ENCODE peak calls at places on chromosomes 13 and 19, in nine cellular contexts. G, W, U, P, I, H, S, J and V are unnamed samples.

GRCh38 chr19:13149628-13150186 is 468 bp downstream of the STX10 start:
- DNase-seq in G (peak; percentile 43), W (peak; percentile 48), U (peak; percentile 61), P (peak; percentile 92), I (peak; percentile 73), H (peak; percentile 56), S (peak; percentile 61), J (no peak), V (peak; percentile 21)

GRCh38 chr13:95058680-95059079 is 242.6 kb downstream of the ABCC4 start:
- DNase-seq in G (no peak), W (no peak), U (no peak), P (peak; percentile 51), I (peak; percentile 68), H (no peak), S (no peak), J (no peak), V (no peak)

GRCh38 chr13:75587679-75588078 is 38.1 kb downstream of the UCHL3 start:
- DNase-seq in G (no peak), W (no peak), U (no peak), P (no peak), I (no peak), H (no peak), S (peak; percentile 32), J (peak; percentile 4), V (no peak)

GRCh38 chr19:44499962-44500949 is at the start of gene ZNF180:
- DNase-seq in G (peak; percentile 96), W (peak; percentile 90), U (peak; percentile 95), P (peak; percentile 96), I (peak; percentile 97), H (peak; percentile 96), S (peak; percentile 99), J (peak; percentile 90), V (peak; percentile 95)

GRCh38 chr19:16290692-16291091 is 33.9 kb upstream of the KLF2 start:
- DNase-seq in G (no peak), W (no peak), U (no peak), P (no peak), I (no peak), H (peak; percentile 63), S (no peak), J (no peak), V (no peak)

GRCh38 chr13:42660367-42660965 is 86.5 kb downstream of the TNFSF11 start:
- DNase-seq in G (no peak), W (peak; percentile 26), U (no peak), P (no peak), I (no peak), H (no peak), S (no peak), J (peak; percentile 27), V (no peak)

GRCh38 chr13:31773538-31773937 is 34.2 kb downstream of the RXFP2 start:
- DNase-seq in G (no peak), W (no peak), U (no peak), P (no peak), I (no peak), H (no peak), S (no peak), J (peak; percentile 91), V (no peak)

GRCh38 chr13:47249296-47249695 is 352.4 kb upstream of the HTR2A start:
- DNase-seq in G (no peak), W (peak; percentile 54), U (no peak), P (no peak), I (no peak), H (no peak), S (no peak), J (peak; percentile 7), V (no peak)

GRCh38 chr13:50617134-50617721 is 226.3 kb downstream of the DLEU7 start:
- DNase-seq in G (no peak), W (peak; percentile 87), U (no peak), P (no peak), I (no peak), H (no peak), S (no peak), J (peak; percentile 41), V (no peak)

GRCh38 chr19:10417598-10418280 is 2.6 kb upstream of the PDE4A start:
- DNase-seq in G (no peak), W (peak; percentile 30), U (no peak), P (peak; percentile 76), I (no peak), H (no peak), S (peak; percentile 70), J (no peak), V (no peak)

GRCh38 chr13:74290324-74290773 is 156.1 kb upstream of the KLF12 start:
- DNase-seq in G (no peak), W (peak; percentile 49), U (no peak), P (no peak), I (no peak), H (no peak), S (peak; percentile 79), J (peak; percentile 79), V (peak; percentile 44)

GRCh38 chr13:41111454-41111853 is 21.1 kb downstream of the KBTBD6 start:
- DNase-seq in G (no peak), W (no peak), U (no peak), P (no peak), I (no peak), H (no peak), S (no peak), J (peak; percentile 52), V (no peak)

GRCh38 chr19:30602661-30603322 is 230.6 kb downstream of the ZNF536 start:
- DNase-seq in G (no peak), W (no peak), U (no peak), P (no peak), I (no peak), H (no peak), S (no peak), J (no peak), V (no peak)

GRCh38 chr19:17286742-17287141 is 5.0 kb downstream of the ANKLE1 start:
- DNase-seq in G (no peak), W (no peak), U (no peak), P (no peak), I (no peak), H (no peak), S (no peak), J (no peak), V (no peak)

GRCh38 chr19:5302396-5302795 is 38.2 kb downstream of the PTPRS start:
- DNase-seq in G (no peak), W (no peak), U (no peak), P (no peak), I (no peak), H (no peak), S (no peak), J (no peak), V (no peak)

GRCh38 chr13:26020536-26021290 is 31.1 kb downstream of the SHISA2 start:
- DNase-seq in G (no peak), W (no peak), U (no peak), P (peak; percentile 61), I (no peak), H (no peak), S (no peak), J (no peak), V (no peak)

GRCh38 chr13:48398450-48399095 is 14.3 kb downstream of the LPAR6 start:
- DNase-seq in G (no peak), W (no peak), U (no peak), P (no peak), I (no peak), H (no peak), S (no peak), J (peak; percentile 18), V (no peak)
- H3K4me1 ChIP-seq in G (peaks cover 41% of the 10 kb centered on the region), W (peaks cover 36% of the 10 kb centered on the region), U (peaks cover 5% of the 10 kb centered on the region), P (peaks cover 45% of the 10 kb centered on the region), I (peaks cover 5% of the 10 kb centered on the region), H (peaks cover 10% of the 10 kb centered on the region), S (no peaks in the 10 kb centered on the region), J (peaks cover 5% of the 10 kb centered on the region), V (peaks cover 28% of the 10 kb centered on the region)

GRCh38 chr13:99008577-99008976 is 30.7 kb upstream of the DOCK9 start:
- DNase-seq in G (no peak), W (no peak), U (no peak), P (no peak), I (no peak), H (no peak), S (no peak), J (no peak), V (no peak)
- TF ChIP-seq CTCF in G (no peak), W (no peak), U (no peak), P (no peak), I (no peak), H (no peak), S (no peak), J (no peak), V (no peak)

DNA sequence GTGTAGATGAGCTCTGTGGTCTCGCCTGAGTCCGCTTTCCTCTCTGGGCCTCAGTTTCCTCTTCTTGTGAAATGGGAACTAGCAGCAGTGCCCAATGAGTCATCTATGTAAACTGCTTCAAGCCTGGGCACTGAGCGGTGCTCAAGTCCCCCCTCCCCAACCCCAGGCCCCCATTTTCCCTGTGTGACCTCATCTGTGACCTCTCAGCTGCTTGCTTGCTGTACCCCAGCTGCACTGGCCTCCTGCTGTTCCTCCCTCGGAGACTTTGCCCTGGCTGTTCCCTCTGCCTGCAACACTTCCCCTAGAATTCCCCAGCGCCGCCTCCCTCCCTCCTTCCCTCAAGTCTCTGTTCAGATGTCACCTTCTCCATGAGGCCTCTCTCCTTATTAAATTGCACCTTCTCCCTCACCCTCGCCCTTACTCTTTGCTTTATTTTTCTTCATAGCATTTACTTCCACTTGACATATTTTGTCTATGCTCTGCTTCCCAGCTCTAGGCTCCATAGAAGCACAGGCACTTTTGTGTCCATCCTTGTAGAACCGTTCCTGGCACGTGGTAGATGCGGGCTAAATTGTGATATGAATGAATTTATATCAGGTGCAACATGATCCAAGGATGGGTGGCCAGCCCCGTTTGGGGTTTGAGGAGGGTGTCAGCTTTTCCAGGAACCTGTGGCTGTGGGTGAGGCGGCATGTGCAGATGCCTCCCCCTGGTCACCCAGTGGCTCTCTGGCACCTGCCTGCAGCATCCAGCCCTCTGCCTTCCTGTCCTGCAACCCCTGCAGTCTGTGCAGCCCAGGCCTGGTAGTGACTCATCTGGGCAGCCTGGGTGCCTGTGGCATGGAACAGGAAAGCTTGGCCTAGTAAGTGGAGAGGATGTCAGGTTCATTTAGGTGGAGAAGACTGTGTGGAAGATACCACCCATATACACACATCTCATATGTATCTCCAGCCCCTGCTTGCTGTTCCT is 26.3 kb downstream of the SIPA1L3 start:
- DNase-seq in G (no peak), W (peak; percentile 77), U (peak; percentile 60), P (no peak), I (peak; percentile 56), H (no peak), S (peak; percentile 48), J (peak; percentile 61), V (no peak)
- H3K4me1 ChIP-seq in G (no peaks in the 10 kb centered on the region), W (peaks cover 38% of the 10 kb centered on the region), U (peaks cover 32% of the 10 kb centered on the region), P (peaks cover 8% of the 10 kb centered on the region), I (peaks cover 36% of the 10 kb centered on the region), H (peaks cover 5% of the 10 kb centered on the region), S (peaks cover 13% of the 10 kb centered on the region), J (peaks cover 11% of the 10 kb centered on the region), V (no peaks in the 10 kb centered on the region)

DNA sequence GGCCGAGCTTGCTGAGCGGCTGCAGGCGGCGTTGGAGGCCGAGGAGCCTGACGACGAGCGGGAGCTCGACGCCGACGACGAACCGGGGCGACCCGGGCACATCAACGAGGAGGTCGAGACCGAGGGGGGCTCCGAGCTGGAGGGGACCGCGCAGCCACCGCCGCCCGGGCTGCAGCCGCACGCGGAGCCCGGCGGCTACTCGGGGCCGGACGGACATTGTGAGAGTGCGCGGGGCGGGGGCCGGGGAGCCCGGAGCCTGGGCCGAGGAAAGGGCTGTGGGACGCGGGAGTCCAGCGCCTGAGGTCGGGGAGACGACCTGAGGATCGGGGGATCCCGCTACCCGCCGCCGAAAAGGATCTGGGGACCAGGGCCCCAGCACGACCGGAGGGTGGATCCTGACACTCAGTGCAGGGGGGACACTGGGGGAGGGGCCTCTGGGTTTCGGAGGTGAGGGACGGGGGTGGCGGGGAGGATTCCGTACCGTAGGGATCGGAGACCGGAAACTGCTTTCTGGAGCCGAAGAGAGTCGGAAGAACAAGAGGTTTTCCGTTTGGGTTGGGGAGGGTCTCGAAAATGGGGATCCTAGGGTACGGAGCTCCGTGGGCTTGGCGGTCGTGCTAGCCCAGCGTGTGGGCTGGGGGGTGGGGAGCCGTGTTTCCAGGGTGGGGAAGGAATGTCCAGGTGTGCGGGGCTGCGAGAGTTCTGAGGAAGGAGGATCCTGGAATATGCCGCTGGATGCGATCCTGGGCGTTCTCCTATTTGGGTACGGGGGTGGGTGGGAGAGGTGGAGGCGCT is 606 bp downstream of the HNRNPUL1 start:
- DNase-seq in G (peak; percentile 76), W (peak; percentile 46), U (peak; percentile 43), P (peak; percentile 50), I (peak; percentile 78), H (peak; percentile 67), S (peak; percentile 46), J (peak; percentile 34), V (peak; percentile 68)
- TF ChIP-seq CTCF in G (no peak), W (no peak), U (no peak), P (no peak), I (no peak), H (no peak), S (no peak), J (no peak), V (peak; percentile 17)